ENCODE peak calls at places on chromosome 1, in ten cellular contexts. One of them, this sample, is unnamed.

GRCh38 chr1:21623411-21623961 is 45.7 kb downstream of the RAP1GAP start:
- DNase-seq in fibroblast of lung: no peak
- DNase-seq in HepG2: peak
- DNase-seq in tibial artery: no peak
- DNase-seq in left ventricle myocardium inferior: no peak
- DNase-seq in Panc1: no peak
- DNase-seq in psoas muscle: no peak
- DNase-seq in cardiac muscle cell: no peak
- DNase-seq in neural progenitor cell: no peak
- DNase-seq in ascending aorta: no peak
- DNase-seq in this sample: no peak

GRCh38 chr1:212949771-212950170 is 570 bp upstream of the VASH2 start:
- DNase-seq in fibroblast of lung: no peak
- DNase-seq in HepG2: no peak
- DNase-seq in tibial artery: no peak
- DNase-seq in left ventricle myocardium inferior: no peak
- DNase-seq in Panc1: no peak
- DNase-seq in psoas muscle: no peak
- DNase-seq in cardiac muscle cell: no peak
- DNase-seq in neural progenitor cell: no peak
- DNase-seq in ascending aorta: no peak
- DNase-seq in this sample: no peak

GRCh38 chr1:201399352-201400126 is 415 bp upstream of the LAD1 start:
- DNase-seq in fibroblast of lung: peak
- DNase-seq in HepG2: peak
- DNase-seq in tibial artery: no peak
- DNase-seq in left ventricle myocardium inferior: no peak
- DNase-seq in Panc1: no peak
- DNase-seq in psoas muscle: no peak
- DNase-seq in cardiac muscle cell: peak
- DNase-seq in neural progenitor cell: peak
- DNase-seq in ascending aorta: no peak
- DNase-seq in this sample: peak

GRCh38 chr1:116570358-116571214 is at the start of gene CD58:
- DNase-seq in fibroblast of lung: peak
- DNase-seq in HepG2: peak
- DNase-seq in tibial artery: peak
- DNase-seq in left ventricle myocardium inferior: peak
- DNase-seq in Panc1: no peak
- DNase-seq in psoas muscle: peak
- DNase-seq in cardiac muscle cell: peak
- DNase-seq in neural progenitor cell: peak
- DNase-seq in ascending aorta: peak
- DNase-seq in this sample: peak

GRCh38 chr1:99691175-99691574 is 45.3 kb downstream of the PALMD start:
- DNase-seq in fibroblast of lung: peak
- DNase-seq in HepG2: no peak
- DNase-seq in tibial artery: no peak
- DNase-seq in left ventricle myocardium inferior: no peak
- DNase-seq in Panc1: no peak
- DNase-seq in psoas muscle: no peak
- DNase-seq in cardiac muscle cell: peak
- DNase-seq in neural progenitor cell: no peak
- DNase-seq in ascending aorta: no peak
- DNase-seq in this sample: no peak

GRCh38 chr1:79323240-79324025 is 316.9 kb upstream of the ADGRL4 start:
- DNase-seq in fibroblast of lung: peak
- DNase-seq in HepG2: no peak
- DNase-seq in tibial artery: no peak
- DNase-seq in left ventricle myocardium inferior: no peak
- DNase-seq in Panc1: peak
- DNase-seq in psoas muscle: no peak
- DNase-seq in cardiac muscle cell: peak
- DNase-seq in neural progenitor cell: no peak
- DNase-seq in ascending aorta: no peak
- DNase-seq in this sample: peak

GRCh38 chr1:29849038-29849750 is 612.9 kb downstream of the PTPRU start:
- DNase-seq in fibroblast of lung: peak
- DNase-seq in HepG2: peak
- DNase-seq in tibial artery: no peak
- DNase-seq in left ventricle myocardium inferior: no peak
- DNase-seq in Panc1: peak
- DNase-seq in psoas muscle: no peak
- DNase-seq in cardiac muscle cell: peak
- DNase-seq in neural progenitor cell: peak
- DNase-seq in ascending aorta: no peak
- DNase-seq in this sample: peak

GRCh38 chr1:110133436-110133835 is 16.9 kb upstream of the SLC6A17 start:
- DNase-seq in fibroblast of lung: peak
- DNase-seq in HepG2: no peak
- DNase-seq in tibial artery: no peak
- DNase-seq in left ventricle myocardium inferior: no peak
- DNase-seq in Panc1: no peak
- DNase-seq in psoas muscle: peak
- DNase-seq in cardiac muscle cell: no peak
- DNase-seq in neural progenitor cell: no peak
- DNase-seq in ascending aorta: no peak
- DNase-seq in this sample: no peak

GRCh38 chr1:240312872-240313271 is 221.2 kb downstream of the FMN2 start:
- DNase-seq in fibroblast of lung: peak
- DNase-seq in HepG2: no peak
- DNase-seq in tibial artery: no peak
- DNase-seq in left ventricle myocardium inferior: no peak
- DNase-seq in Panc1: no peak
- DNase-seq in psoas muscle: no peak
- DNase-seq in cardiac muscle cell: peak
- DNase-seq in neural progenitor cell: no peak
- DNase-seq in ascending aorta: no peak
- DNase-seq in this sample: peak
- H3K27ac ChIP-seq in fibroblast of lung: peak
- H3K27ac ChIP-seq in HepG2: no peak
- H3K27ac ChIP-seq in tibial artery: no peak
- H3K27ac ChIP-seq in left ventricle myocardium inferior: no peak
- H3K27ac ChIP-seq in Panc1: no peak
- H3K27ac ChIP-seq in psoas muscle: no peak
- H3K27ac ChIP-seq in cardiac muscle cell: no peak
- H3K27ac ChIP-seq in neural progenitor cell: no peak
- H3K27ac ChIP-seq in ascending aorta: no peak
- H3K27ac ChIP-seq in this sample: no peak

DNA sequence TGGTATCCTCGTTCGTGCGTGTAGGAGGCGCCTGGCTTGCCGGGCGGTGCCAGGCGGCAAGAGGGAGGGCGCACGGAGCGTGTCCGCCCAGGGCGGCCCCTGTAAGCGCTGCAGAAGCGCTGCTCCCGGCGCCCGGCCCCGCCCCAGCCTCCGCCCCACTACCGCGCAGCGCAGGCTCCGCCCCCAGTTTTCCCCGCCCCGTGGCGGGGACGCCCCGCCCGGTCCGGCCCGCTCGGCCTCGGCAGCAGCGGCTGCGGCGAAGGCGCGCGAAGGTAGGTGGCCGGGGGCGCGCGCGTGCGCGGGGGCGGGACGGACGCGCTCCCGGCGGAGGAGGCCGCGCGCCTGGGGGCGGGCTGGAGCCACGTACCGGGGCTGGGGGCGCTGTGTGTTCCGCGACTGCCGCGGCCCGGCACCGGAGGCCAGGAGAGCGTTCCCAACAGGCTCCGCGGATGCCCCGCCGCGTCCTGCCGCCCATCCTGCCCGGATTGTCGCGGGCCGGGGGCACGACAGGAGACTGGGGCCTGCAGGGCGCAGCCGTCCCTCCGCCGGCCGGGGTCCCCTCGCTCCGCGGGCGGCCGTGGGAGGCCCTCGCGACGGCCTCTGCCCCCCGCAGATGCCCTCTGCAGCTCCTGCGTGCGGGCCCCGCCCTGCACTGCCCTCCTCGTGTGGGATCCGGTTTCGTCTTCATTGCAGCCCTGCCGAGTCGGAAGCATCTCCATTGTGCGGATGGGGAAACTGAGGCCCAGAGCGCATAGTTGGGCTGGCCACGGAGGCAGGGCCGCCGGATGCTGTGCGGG is 7.7 kb upstream of the CROCC start:
- DNase-seq in fibroblast of lung: peak
- DNase-seq in HepG2: peak
- DNase-seq in tibial artery: peak
- DNase-seq in left ventricle myocardium inferior: peak
- DNase-seq in Panc1: no peak
- DNase-seq in psoas muscle: peak
- DNase-seq in cardiac muscle cell: peak
- DNase-seq in neural progenitor cell: peak
- DNase-seq in ascending aorta: peak
- DNase-seq in this sample: peak
- TF ChIP-seq CTCF in fibroblast of lung: no peak
- TF ChIP-seq CTCF in HepG2: peak
- TF ChIP-seq CTCF in tibial artery: no peak
- TF ChIP-seq CTCF in left ventricle myocardium inferior: no peak
- TF ChIP-seq CTCF in Panc1: no peak
- TF ChIP-seq CTCF in psoas muscle: no peak
- TF ChIP-seq CTCF in cardiac muscle cell: peak
- TF ChIP-seq CTCF in neural progenitor cell: peak
- TF ChIP-seq CTCF in ascending aorta: no peak
- TF ChIP-seq CTCF in this sample: peak

GRCh38 chr1:226884966-226885820 is 14.8 kb downstream of the PSEN2 start:
- DNase-seq in fibroblast of lung: no peak
- DNase-seq in HepG2: no peak
- DNase-seq in tibial artery: no peak
- DNase-seq in left ventricle myocardium inferior: no peak
- DNase-seq in Panc1: no peak
- DNase-seq in psoas muscle: no peak
- DNase-seq in cardiac muscle cell: no peak
- DNase-seq in neural progenitor cell: no peak
- DNase-seq in ascending aorta: no peak
- DNase-seq in this sample: no peak

GRCh38 chr1:226888021-226888420 is 17.6 kb downstream of the PSEN2 start:
- DNase-seq in fibroblast of lung: no peak
- DNase-seq in HepG2: no peak
- DNase-seq in tibial artery: no peak
- DNase-seq in left ventricle myocardium inferior: no peak
- DNase-seq in Panc1: no peak
- DNase-seq in psoas muscle: no peak
- DNase-seq in cardiac muscle cell: no peak
- DNase-seq in neural progenitor cell: no peak
- DNase-seq in ascending aorta: no peak
- DNase-seq in this sample: no peak

GRCh38 chr1:226887006-226887405 is 16.6 kb downstream of the PSEN2 start:
- DNase-seq in fibroblast of lung: no peak
- DNase-seq in HepG2: no peak
- DNase-seq in tibial artery: no peak
- DNase-seq in left ventricle myocardium inferior: no peak
- DNase-seq in Panc1: no peak
- DNase-seq in psoas muscle: no peak
- DNase-seq in cardiac muscle cell: no peak
- DNase-seq in neural progenitor cell: no peak
- DNase-seq in ascending aorta: no peak
- DNase-seq in this sample: no peak

GRCh38 chr1:226884116-226884515 is 13.7 kb downstream of the PSEN2 start:
- DNase-seq in fibroblast of lung: no peak
- DNase-seq in HepG2: no peak
- DNase-seq in tibial artery: no peak
- DNase-seq in left ventricle myocardium inferior: no peak
- DNase-seq in Panc1: no peak
- DNase-seq in psoas muscle: no peak
- DNase-seq in cardiac muscle cell: no peak
- DNase-seq in neural progenitor cell: no peak
- DNase-seq in ascending aorta: no peak
- DNase-seq in this sample: no peak

DNA sequence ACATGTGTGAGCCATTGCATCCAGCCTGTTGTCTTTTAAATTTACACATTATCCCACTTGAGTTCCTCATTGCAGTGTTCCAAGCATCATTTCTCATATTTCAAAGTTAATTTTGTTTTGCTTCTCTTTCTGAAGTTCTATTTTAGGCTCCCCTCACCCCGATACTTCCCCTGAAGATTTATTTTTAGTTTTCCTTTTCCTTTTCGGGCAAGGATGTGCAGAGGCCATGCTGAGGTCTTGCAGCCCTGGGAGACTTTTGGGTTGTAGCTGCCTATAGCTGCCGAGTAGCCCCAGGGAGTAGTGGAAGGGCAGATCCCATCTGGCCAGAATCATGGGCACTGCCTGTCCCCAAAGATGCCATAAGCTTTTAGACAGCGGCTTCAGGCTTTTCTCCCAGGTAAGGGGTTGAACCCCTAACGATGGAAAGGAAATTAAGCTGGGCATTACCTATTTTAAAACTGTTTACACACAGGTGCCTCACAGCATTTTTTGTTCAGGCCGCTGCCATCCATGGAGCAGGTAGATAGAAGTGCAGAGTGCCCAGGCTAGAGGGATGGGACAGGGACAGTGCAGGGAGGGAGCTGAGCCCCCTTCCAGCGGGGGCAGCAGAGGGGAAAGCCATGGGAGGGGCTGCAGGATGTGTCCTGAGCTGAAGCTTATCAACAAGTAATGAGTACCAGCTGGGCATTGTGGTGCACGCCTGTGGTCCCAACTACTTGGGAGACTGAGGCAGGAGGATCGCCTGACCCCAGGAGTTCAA is 15.9 kb downstream of the PSEN2 start:
- DNase-seq in fibroblast of lung: no peak
- DNase-seq in HepG2: no peak
- DNase-seq in tibial artery: no peak
- DNase-seq in left ventricle myocardium inferior: no peak
- DNase-seq in Panc1: no peak
- DNase-seq in psoas muscle: no peak
- DNase-seq in cardiac muscle cell: no peak
- DNase-seq in neural progenitor cell: no peak
- DNase-seq in ascending aorta: no peak
- DNase-seq in this sample: no peak
- H3K27ac ChIP-seq in fibroblast of lung: no peak
- H3K27ac ChIP-seq in HepG2: no peak
- H3K27ac ChIP-seq in tibial artery: no peak
- H3K27ac ChIP-seq in left ventricle myocardium inferior: peak
- H3K27ac ChIP-seq in Panc1: no peak
- H3K27ac ChIP-seq in psoas muscle: no peak
- H3K27ac ChIP-seq in cardiac muscle cell: no peak
- H3K27ac ChIP-seq in neural progenitor cell: no peak
- H3K27ac ChIP-seq in ascending aorta: no peak
- H3K27ac ChIP-seq in this sample: no peak

DNA sequence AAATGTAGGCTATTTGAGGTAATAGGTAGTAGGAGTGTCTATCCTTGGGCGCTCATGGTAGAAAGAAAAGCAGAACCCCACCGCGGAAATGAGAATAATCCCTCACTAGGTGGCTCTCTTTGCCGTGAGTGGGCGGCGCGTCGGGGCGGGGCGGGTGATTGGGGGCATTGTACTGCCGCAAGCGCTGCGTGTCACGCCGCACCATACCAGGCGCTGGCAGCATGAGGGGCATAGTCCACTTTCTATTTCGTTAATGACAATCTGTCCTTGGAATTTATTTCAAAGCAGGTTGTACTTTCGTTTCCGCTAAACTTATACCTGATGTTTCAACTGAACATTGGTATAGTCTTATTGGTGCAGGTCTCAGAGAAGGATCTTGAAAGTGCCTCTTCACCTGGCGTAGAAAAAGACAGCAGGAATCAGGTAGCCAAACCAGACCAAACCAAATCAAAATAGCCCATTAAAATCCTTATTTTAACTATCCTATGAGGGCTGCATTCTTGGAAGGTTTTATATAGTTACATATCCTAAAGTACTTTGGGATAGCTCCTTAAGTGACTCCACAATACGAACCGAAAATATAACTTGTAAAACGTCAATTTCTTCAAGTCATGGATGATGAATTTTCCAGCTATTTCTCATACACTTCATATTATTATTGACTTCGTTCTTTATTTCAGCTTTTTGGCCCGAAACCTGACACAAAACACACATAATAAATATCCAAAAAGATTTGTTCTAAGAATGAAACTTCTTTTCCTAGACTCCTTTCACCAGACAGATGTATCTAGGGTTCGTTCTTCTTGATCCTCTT is 1.9 kb upstream of the SMG7 start:
- DNase-seq in fibroblast of lung: peak
- DNase-seq in HepG2: peak
- DNase-seq in tibial artery: peak
- DNase-seq in left ventricle myocardium inferior: peak
- DNase-seq in Panc1: peak
- DNase-seq in psoas muscle: peak
- DNase-seq in cardiac muscle cell: peak
- DNase-seq in neural progenitor cell: peak
- DNase-seq in ascending aorta: peak
- DNase-seq in this sample: peak
- TF ChIP-seq CTCF in fibroblast of lung: peak
- TF ChIP-seq CTCF in HepG2: peak
- TF ChIP-seq CTCF in tibial artery: peak
- TF ChIP-seq CTCF in left ventricle myocardium inferior: peak
- TF ChIP-seq CTCF in Panc1: peak
- TF ChIP-seq CTCF in psoas muscle: peak
- TF ChIP-seq CTCF in cardiac muscle cell: peak
- TF ChIP-seq CTCF in neural progenitor cell: peak
- TF ChIP-seq CTCF in ascending aorta: peak
- TF ChIP-seq CTCF in this sample: peak